ENCODE peak calls at places on chromosomes 2 and 18, in five cellular contexts. W is fibroblast of lung, X is neural progenitor cell, N is trophoblast cell, P is GM23248. O is an unnamed sample.

GRCh38 chr2:234795974-234796690 is 155.7 kb upstream of the SH3BP4 start:
- DNase-seq in N (no peak), W (no peak), P (no peak), X (no peak), O (no peak)

GRCh38 chr18:8760984-8761383 is 55.6 kb downstream of the MTCL1 start:
- DNase-seq in X (no peak), W (no peak), P (no peak), N (no peak), O (no peak)

GRCh38 chr2:230957756-230958391 is 32.8 kb upstream of the GPR55 start:
- DNase-seq in W (no peak), N (no peak), P (no peak), X (no peak), O (no peak)

GRCh38 chr18:21167641-21168372 is 56.2 kb upstream of the ROCK1 start:
- DNase-seq in W (no peak), X (peak), N (peak), P (no peak), O (peak)

GRCh38 chr2:218082586-218083351 is 13.7 kb downstream of the RUFY4 start:
- DNase-seq in W (no peak), P (no peak), N (no peak), X (no peak), O (no peak)

GRCh38 chr2:25132693-25133092 is 35.7 kb downstream of the POMC start:
- DNase-seq in X (no peak), N (no peak), W (no peak), P (no peak), O (no peak)

GRCh38 chr18:28088477-28088876 is 88.5 kb downstream of the CDH2 start:
- DNase-seq in P (no peak), W (no peak), X (peak), N (no peak), O (no peak)

GRCh38 chr2:208373460-208374089 is 33.0 kb upstream of the PTH2R start:
- DNase-seq in P (peak), W (peak), X (peak), N (peak), O (peak)

GRCh38 chr2:39154944-39155343 is 34.1 kb upstream of the SOS1 start:
- DNase-seq in W (no peak), X (no peak), P (no peak), N (no peak), O (no peak)

GRCh38 chr2:58834404-58834803 is 593.3 kb upstream of the FANCL start:
- DNase-seq in N (peak), W (peak), X (peak), P (peak), O (no peak)

GRCh38 chr18:26813043-26813442 is 52.5 kb downstream of the AQP4 start:
- DNase-seq in X (peak), P (peak), N (peak), W (no peak), O (peak)

GRCh38 chr2:162748566-162749215 is 89.9 kb downstream of the KCNH7 start:
- DNase-seq in N (no peak), X (no peak), W (no peak), P (no peak), O (no peak)
- H3K4me2 ChIP-seq in N (no peak), X (no peak), W (no peak), P (no peak), O (no peak)

GRCh38 chr18:50388988-50389387 is 14.1 kb downstream of the SKA1 start:
- DNase-seq in W (no peak), N (no peak), X (no peak), P (no peak), O (no peak)
- H3K27ac ChIP-seq in W (no peak), N (no peak), X (no peak), P (no peak), O (no peak)

GRCh38 chr18:55206941-55207340 is 247.7 kb upstream of the CCDC68 start:
- DNase-seq in N (no peak), W (no peak), P (peak), X (no peak), O (peak)
- H3K4me2 ChIP-seq in N (no peak), W (no peak), P (no peak), X (no peak), O (no peak)

GRCh38 chr2:9331704-9332103 is 91.6 kb downstream of the ITGB1BP1 start:
- DNase-seq in P (no peak), W (peak), X (no peak), N (no peak), O (no peak)
- H3K27ac ChIP-seq in P (no peak), W (no peak), X (no peak), N (no peak), O (no peak)

DNA sequence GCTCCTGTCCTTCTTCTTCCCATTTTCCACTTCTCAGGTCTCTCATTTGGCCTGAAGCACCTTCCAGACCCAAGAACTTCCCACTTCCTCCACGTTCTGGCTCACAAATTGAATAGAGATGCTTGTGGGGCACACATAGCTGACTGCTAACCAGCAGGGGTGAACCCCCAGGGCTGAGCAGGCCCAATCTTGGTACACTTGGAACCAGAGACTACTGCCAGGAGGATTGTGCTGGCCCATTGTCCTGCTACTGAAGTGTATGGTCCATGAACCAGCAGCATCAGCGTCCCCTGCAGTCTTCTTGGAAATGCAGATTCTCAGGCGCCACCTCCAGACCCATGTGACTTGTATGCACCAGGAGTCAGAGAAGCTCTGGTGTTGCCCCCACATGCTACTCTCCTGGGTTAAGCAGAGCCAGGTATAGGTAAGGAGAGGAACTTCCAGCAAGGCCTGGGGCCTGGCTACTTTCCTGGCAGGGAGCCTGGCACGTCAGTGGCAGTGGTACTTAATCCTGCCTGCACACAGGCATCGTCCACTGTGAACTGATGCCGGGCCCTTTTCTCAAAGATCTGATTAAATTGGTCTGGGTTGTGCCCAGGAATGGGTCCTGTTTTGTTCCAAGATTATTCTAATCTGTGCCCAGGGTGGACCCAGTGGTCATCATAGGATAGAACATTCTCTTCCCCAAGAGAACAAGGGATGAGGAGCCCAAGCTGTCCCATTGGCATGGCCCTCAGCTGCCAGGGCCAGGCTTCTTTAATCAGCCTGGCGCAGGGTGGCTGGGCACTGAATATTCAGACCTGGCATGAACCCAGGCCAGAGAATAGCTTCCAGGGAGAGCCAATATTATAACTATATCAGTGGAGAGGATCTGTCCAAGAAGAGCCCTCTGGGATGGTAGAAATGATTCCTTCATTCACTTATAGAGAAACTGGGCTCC is 248.7 kb downstream of the SOX11 start:
- DNase-seq in X (no peak), P (no peak), W (no peak), N (no peak), O (no peak)
- H3K4me2 ChIP-seq in X (no peak), P (no peak), W (no peak), N (no peak), O (no peak)

GRCh38 chr2:26849056-26850001 is 1.4 kb downstream of the DPYSL5 start:
- DNase-seq in W (no peak), P (no peak), X (peak), N (no peak), O (no peak)

GRCh38 chr2:26848336-26849055 is 564 bp downstream of the DPYSL5 start:
- DNase-seq in N (no peak), W (no peak), P (peak), X (peak), O (peak)

GRCh38 chr2:26847663-26848335 is at the start of gene DPYSL5:
- DNase-seq in X (peak), P (no peak), W (no peak), N (no peak), O (no peak)

GRCh38 chr2:26850565-26850964 is 2.6 kb downstream of the DPYSL5 start:
- DNase-seq in X (peak), W (no peak), P (no peak), N (no peak), O (no peak)

DNA sequence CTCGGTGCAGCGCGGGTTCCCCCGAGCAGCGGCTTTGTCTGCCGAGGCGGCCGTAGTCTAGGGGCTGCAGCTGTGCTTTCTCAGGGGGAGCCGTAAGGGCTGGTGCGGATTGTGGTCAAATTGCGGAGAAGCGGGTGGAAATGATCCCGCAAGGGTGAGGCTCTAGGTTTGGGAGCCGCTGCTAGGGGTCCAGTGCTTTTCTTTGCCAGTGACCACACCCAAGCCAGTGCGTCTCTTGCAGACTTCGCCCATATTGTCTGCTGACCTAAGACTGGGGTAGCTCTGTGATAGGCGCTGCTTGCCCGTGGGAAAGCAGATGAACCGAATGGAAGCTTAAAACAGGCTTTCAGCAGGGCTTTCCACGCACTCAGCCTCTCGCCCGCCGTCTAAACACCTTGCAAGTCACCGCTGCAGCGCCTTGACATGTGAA is 2.1 kb downstream of the DPYSL5 start:
- DNase-seq in N (no peak), X (peak), P (no peak), W (no peak), O (no peak)
- H3K27ac ChIP-seq in N (no peak), X (no peak), P (no peak), W (no peak), O (no peak)

DNA sequence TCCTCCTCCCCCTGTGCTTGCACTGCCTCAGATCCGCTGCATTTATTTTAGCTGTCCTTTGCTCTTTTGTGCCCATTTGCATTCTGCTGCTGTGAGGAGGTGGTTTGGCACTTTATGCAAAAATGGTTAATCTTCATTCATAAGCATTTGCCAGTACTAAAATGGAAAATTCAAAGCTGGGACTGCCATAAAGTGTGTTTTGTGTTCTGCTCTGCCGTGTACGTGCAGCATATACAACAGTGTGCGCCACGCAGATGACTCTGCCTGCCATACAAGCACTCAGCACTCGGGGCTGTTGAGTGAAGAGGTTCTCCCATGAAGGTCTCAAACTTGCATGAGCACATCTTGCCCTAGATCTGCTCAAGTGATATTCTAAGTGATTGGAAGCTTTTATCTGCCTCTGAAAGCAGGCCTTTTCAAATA is 73.7 kb downstream of the SPATS2L start:
- DNase-seq in W (no peak), P (no peak), X (peak), N (no peak), O (no peak)
- H3K4me2 ChIP-seq in W (peak), P (peak), X (peak), N (no peak), O (peak)

O was measured in mammary epithelial cell.